ENCODE peak calls at places on chromosomes 7 and 10, in four cellular contexts. Z, A, X and N are unnamed samples.

GRCh38 chr7:42645906-42646305 is 266.0 kb downstream of the C7orf25 start:
- DNase-seq in A (peak), Z (no peak), X (no peak), N (no peak)

GRCh38 chr7:41599760-41600159 is 103.1 kb downstream of the INHBA start:
- DNase-seq in X (peak), A (no peak), Z (no peak), N (no peak)

GRCh38 chr7:12386237-12386839 is 17.3 kb downstream of the VWDE start:
- DNase-seq in X (no peak), Z (no peak), A (no peak), N (no peak)

GRCh38 chr10:30630571-30630970 is 1.0 kb upstream of the LYZL2 start:
- DNase-seq in Z (no peak), A (peak), X (no peak), N (no peak)

GRCh38 chr7:27655184-27655583 is 7.5 kb downstream of the HIBADH start:
- DNase-seq in A (no peak), Z (no peak), X (no peak), N (no peak)

GRCh38 chr10:101829561-101830315 is 11.5 kb upstream of the OGA start:
- DNase-seq in X (peak), A (no peak), Z (no peak), N (peak)

GRCh38 chr10:5746197-5746596 is 61.6 kb downstream of the TASOR2 start:
- DNase-seq in Z (no peak), A (no peak), X (no peak), N (no peak)

GRCh38 chr7:80883188-80884025 is 35.4 kb downstream of the SEMA3C start:
- DNase-seq in X (no peak), A (peak), Z (peak), N (peak)

GRCh38 chr7:64959072-64959747 is 31.6 kb downstream of the ZNF117 start:
- DNase-seq in Z (no peak), X (no peak), A (no peak), N (no peak)

GRCh38 chr7:17446340-17446739 is 147.9 kb downstream of the AHR start:
- DNase-seq in Z (no peak), A (no peak), X (no peak), N (no peak)

GRCh38 chr7:41428330-41428729 is 274.6 kb downstream of the INHBA start:
- DNase-seq in Z (no peak), X (no peak), A (no peak), N (no peak)

GRCh38 chr10:70479161-70479531 is 579 bp downstream of the PALD1 start:
- DNase-seq in A (no peak), X (no peak), Z (no peak), N (no peak)

GRCh38 chr10:6365384-6365783 is 162.7 kb downstream of the PFKFB3 start:
- DNase-seq in X (no peak), Z (no peak), A (no peak), N (peak)

GRCh38 chr10:7171825-7172224 is 239.0 kb downstream of the SFMBT2 start:
- DNase-seq in A (no peak), X (no peak), Z (no peak), N (no peak)

GRCh38 chr7:90853205-90853604 is 257.1 kb downstream of the CDK14 start:
- DNase-seq in A (no peak), X (no peak), Z (no peak), N (no peak)

GRCh38 chr7:97733276-97734206 is 1.7 kb downstream of the TAC1 start:
- DNase-seq in X (peak), A (no peak), Z (no peak), N (no peak)

GRCh38 chr10:77598606-77599005 is 39.0 kb downstream of the KCNMA1 start:
- DNase-seq in X (no peak), Z (no peak), A (no peak), N (no peak)

GRCh38 chr7:44124822-44125202 is 1.5 kb upstream of the POLD2 start:
- DNase-seq in X (no peak), Z (no peak), A (no peak), N (no peak)

GRCh38 chr7:19378340-19378704 is 233.1 kb upstream of the FERD3L start:
- DNase-seq in A (no peak), Z (no peak), X (no peak), N (no peak)

GRCh38 chr7:67137464-67137863 is 140.8 kb downstream of the TYW1 start:
- DNase-seq in Z (no peak), X (no peak), A (peak), N (no peak)

GRCh38 chr10:34163075-34163905 is 651.8 kb downstream of the PARD3 start:
- DNase-seq in X (no peak), A (no peak), Z (peak), N (no peak)

GRCh38 chr7:1809070-1809469 is 139.0 kb downstream of the ELFN1 start:
- DNase-seq in X (no peak), A (no peak), Z (no peak), N (no peak)

GRCh38 chr7:37921340-37921805 is 933 bp downstream of the EPDR1 start:
- DNase-seq in Z (peak), A (no peak), X (peak), N (peak)

GRCh38 chr7:136353287-136353686 is 376.1 kb upstream of the MTPN start:
- DNase-seq in Z (no peak), X (no peak), A (no peak), N (no peak)

GRCh38 chr7:89837515-89837914 is 316.8 kb upstream of the STEAP1 start:
- DNase-seq in Z (peak), X (no peak), A (peak), N (no peak)

GRCh38 chr7:46854958-46855473 is 726.9 kb downstream of the TNS3 start:
- DNase-seq in Z (peak), A (peak), X (no peak), N (no peak)

GRCh38 chr7:138449580-138449979 is 10.5 kb upstream of the TRIM24 start:
- DNase-seq in Z (no peak), X (peak), A (peak), N (no peak)

GRCh38 chr7:6271091-6271658 is 1.2 kb downstream of the CYTH3 start:
- DNase-seq in Z (peak), A (peak), X (peak), N (no peak)

GRCh38 chr7:139776486-139777303 is 1.1 kb downstream of the HIPK2 start:
- DNase-seq in Z (peak), X (no peak), A (peak), N (peak)

GRCh38 chr7:149799397-149800168 is 26.2 kb upstream of the ZNF467 start:
- DNase-seq in Z (no peak), X (peak), A (peak), N (no peak)

GRCh38 chr10:614772-615582 is 74.5 kb downstream of the DIP2C start:
- DNase-seq in Z (no peak), A (no peak), X (no peak), N (no peak)

GRCh38 chr7:155834486-155835048 is 22.3 kb upstream of the SHH start:
- DNase-seq in Z (no peak), A (no peak), X (no peak), N (no peak)

GRCh38 chr7:105654994-105655900 is 74.0 kb upstream of the EFCAB10 start:
- DNase-seq in X (peak), Z (peak), A (no peak), N (peak)

GRCh38 chr10:94133239-94133638 is 139.5 kb downstream of the PLCE1 start:
- DNase-seq in A (peak), X (no peak), Z (no peak), N (no peak)

GRCh38 chr7:5670173-5670933 is 111.1 kb downstream of the RNF216 start:
- DNase-seq in A (no peak), Z (no peak), X (no peak), N (no peak)

GRCh38 chr10:72276421-72277339 is 3.0 kb downstream of the DDIT4 start:
- DNase-seq in Z (peak), A (peak), X (no peak), N (no peak)

GRCh38 chr7:129225206-129225930 is 538 bp downstream of the AHCYL2 start:
- DNase-seq in Z (peak), X (peak), A (peak), N (peak)

GRCh38 chr7:71430246-71430645 is 298.3 kb downstream of the GALNT17 start:
- DNase-seq in A (no peak), Z (no peak), X (no peak), N (no peak)

DNA sequence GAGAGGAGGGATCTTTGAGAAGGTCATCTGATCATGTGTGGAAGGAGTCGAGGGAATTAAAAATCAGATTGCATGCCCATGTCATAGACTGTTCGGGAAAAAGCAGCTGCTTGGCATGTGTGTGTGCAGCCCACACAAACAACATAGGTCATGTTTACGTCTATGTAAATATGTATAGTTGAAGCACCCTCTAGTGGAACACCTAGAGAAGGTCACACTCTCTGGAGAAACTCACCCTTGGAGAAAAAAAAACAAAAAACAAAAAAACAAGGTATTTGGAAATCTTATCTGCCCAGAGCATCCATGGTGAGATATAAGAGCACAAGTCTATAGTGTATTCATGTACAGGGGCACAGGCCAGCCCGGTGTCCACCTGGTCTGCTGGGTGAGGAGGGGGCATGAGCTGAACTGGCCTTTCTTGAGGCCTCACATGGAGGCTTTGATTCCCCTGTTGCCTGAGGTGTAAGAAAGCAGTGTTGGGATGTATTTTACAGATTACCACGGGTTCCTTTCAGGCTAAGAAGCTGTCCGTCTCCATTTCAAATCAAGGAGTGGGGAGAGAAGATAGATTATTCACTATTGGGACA is 98.0 kb downstream of the NPY start:
- DNase-seq in A (peak), Z (peak), X (no peak), N (no peak)
- TF ChIP-seq CTCF in A (peak), Z (peak), X (peak), N (peak)

GRCh38 chr7:113404245-113404644 is 285.9 kb upstream of the SMIM30 start:
- DNase-seq in A (peak), Z (no peak), X (peak), N (peak)
- TF ChIP-seq CTCF in A (peak), Z (peak), X (peak), N (no peak)

GRCh38 chr10:16915308-16915707 is 98.1 kb upstream of the RSU1 start:
- DNase-seq in X (peak), A (no peak), Z (no peak), N (no peak)
- TF ChIP-seq CTCF in X (peak), A (no peak), Z (no peak), N (peak)

GRCh38 chr7:83475403-83475802 is 173.5 kb downstream of the SEMA3E start:
- DNase-seq in A (peak), Z (no peak), X (peak), N (peak)
- TF ChIP-seq CTCF in A (no peak), Z (peak), X (peak), N (peak)

GRCh38 chr7:15507708-15508107 is 54.1 kb downstream of the AGMO start:
- DNase-seq in X (no peak), Z (no peak), A (no peak), N (no peak)

GRCh38 chr7:15505761-15506160 is 56.1 kb downstream of the AGMO start:
- DNase-seq in X (no peak), Z (no peak), A (no peak), N (no peak)

GRCh38 chr7:15504376-15504775 is 57.4 kb downstream of the AGMO start:
- DNase-seq in Z (no peak), A (no peak), X (no peak), N (no peak)

GRCh38 chr7:15507235-15507634 is 54.6 kb downstream of the AGMO start:
- DNase-seq in A (no peak), X (no peak), Z (peak), N (no peak)

DNA sequence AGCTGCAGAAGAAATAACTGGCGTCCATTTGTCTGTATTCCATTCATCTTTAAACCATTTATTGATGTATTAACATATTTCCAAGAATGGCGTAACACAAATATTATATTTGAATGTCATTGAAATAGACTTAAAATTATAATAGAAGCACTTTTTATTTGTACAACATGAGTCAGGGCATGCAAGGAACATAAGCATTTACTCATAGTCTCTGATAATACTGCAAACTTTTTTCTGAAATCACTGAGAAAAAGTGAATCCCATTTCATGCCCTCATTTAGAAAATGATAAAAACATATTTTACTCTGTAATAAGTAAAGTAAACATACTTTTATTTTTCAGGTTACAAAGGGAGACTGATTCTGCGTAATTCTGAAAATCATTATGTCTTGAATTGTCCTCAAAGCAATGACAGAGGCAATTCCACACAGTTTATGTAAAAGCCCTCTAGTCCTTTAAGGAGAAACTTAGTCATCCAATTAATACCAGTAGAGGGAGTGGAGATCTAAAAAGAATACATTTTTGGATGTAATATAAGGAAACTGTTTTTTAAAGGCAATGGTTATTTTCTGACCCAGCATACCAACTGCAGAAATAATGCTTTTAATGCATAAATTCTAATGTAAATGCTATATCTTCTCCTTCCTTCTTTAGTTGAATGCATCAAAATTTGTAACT is 58.1 kb downstream of the AGMO start:
- DNase-seq in A (no peak), Z (peak), X (no peak), N (no peak)
- TF ChIP-seq CTCF in A (no peak), Z (peak), X (no peak), N (no peak)